ENCODE peak calls at places on chromosome 11, in four cellular contexts. Q, P, S and N are unnamed samples.

GRCh38 chr11:61752117-61752924 is at the start of gene MYRF:
- DNase-seq in P (no peak), Q (peak; percentile 69), S (peak; percentile 17), N (peak; percentile 86)

GRCh38 chr11:126338346-126339055 is 17.0 kb upstream of the ST3GAL4 start:
- DNase-seq in S (no peak), Q (no peak), P (no peak), N (no peak)

GRCh38 chr11:116079580-116079979 is 575.4 kb upstream of the CADM1 start:
- DNase-seq in S (no peak), Q (no peak), P (no peak), N (no peak)

GRCh38 chr11:93169950-93170561 is 27.7 kb downstream of the SLC36A4 start:
- DNase-seq in S (peak; percentile 21), Q (peak; percentile 30), P (peak; percentile 7), N (peak; percentile 8)

GRCh38 chr11:65047581-65048422 is 6.8 kb downstream of the SAC3D1 start:
- DNase-seq in S (no peak), P (no peak), Q (no peak), N (peak; percentile 70)

GRCh38 chr11:44804449-44805151 is 77.8 kb downstream of the TSPAN18 start:
- DNase-seq in Q (no peak), S (no peak), P (no peak), N (no peak)

GRCh38 chr11:69352715-69353325 is 58.9 kb downstream of the MYEOV start:
- DNase-seq in P (peak; percentile 73), Q (peak; percentile 97), S (peak; percentile 33), N (no peak)

GRCh38 chr11:79052539-79052938 is 388.3 kb downstream of the TENM4 start:
- DNase-seq in P (no peak), S (peak; percentile 72), Q (no peak), N (peak; percentile 77)